ENCODE peak calls at places on chromosomes 2 and 18, in five cellular contexts. K is A549, U is HCT116, Y is uterus, M is H1. O is an unnamed sample.

GRCh38 chr18:2547477-2548087 is 23.7 kb downstream of the METTL4 start:
- DNase-seq in M (no peak), U (peak; percentile 22), K (peak; percentile 47), Y (no peak), O (no peak)

GRCh38 chr2:118981627-118982026 is 39.6 kb downstream of the MARCO start:
- DNase-seq in M (no peak), Y (no peak), K (no peak), U (no peak), O (no peak)

GRCh38 chr2:232675381-232675780 is 21.8 kb upstream of the GIGYF2 start:
- DNase-seq in M (no peak), Y (no peak), K (no peak), U (no peak), O (no peak)

GRCh38 chr2:233053928-233054774 is 6.0 kb upstream of the INPP5D start:
- DNase-seq in M (peak; percentile 41), U (peak; percentile 48), K (peak; percentile 59), Y (peak; percentile 28), O (no peak)

GRCh38 chr2:113212245-113213060 is 38.7 kb downstream of the PSD4 start:
- DNase-seq in M (no peak), K (peak; percentile 73), U (no peak), Y (peak; percentile 74), O (no peak)

GRCh38 chr2:65491381-65491903 is 59.0 kb upstream of the SPRED2 start:
- DNase-seq in U (no peak), K (no peak), Y (no peak), M (no peak), O (no peak)

GRCh38 chr2:239647037-239647436 is 246.2 kb upstream of the HDAC4 start:
- DNase-seq in K (no peak), Y (no peak), U (no peak), M (no peak), O (no peak)

GRCh38 chr18:8721716-8722115 is 16.4 kb downstream of the MTCL1 start:
- DNase-seq in Y (no peak), M (no peak), U (peak; percentile 48), K (peak; percentile 56), O (no peak)

GRCh38 chr2:70870790-70871189 is 35.2 kb upstream of the CD207 start:
- DNase-seq in Y (no peak), M (no peak), K (no peak), U (no peak), O (no peak)

GRCh38 chr2:217797170-217797569 is 205.6 kb downstream of the TNS1 start:
- DNase-seq in M (no peak), K (no peak), U (no peak), Y (no peak), O (no peak)

GRCh38 chr2:43083710-43084698 is 142.4 kb downstream of the ZFP36L2 start:
- DNase-seq in U (no peak), M (no peak), Y (peak; percentile 86), K (peak; percentile 34), O (no peak)

GRCh38 chr2:238999290-238999741 is 151.4 kb downstream of the TWIST2 start:
- DNase-seq in K (no peak), M (no peak), Y (peak; percentile 70), U (no peak), O (no peak)

GRCh38 chr18:67531929-67532328 is 15.4 kb upstream of the DSEL start:
- DNase-seq in K (no peak), M (no peak), Y (no peak), U (no peak), O (no peak)

GRCh38 chr2:72995420-72996151 is 75.9 kb downstream of the SFXN5 start:
- DNase-seq in K (no peak), Y (peak; percentile 9), U (no peak), M (no peak), O (no peak)

GRCh38 chr2:238236571-238236970 is 3.3 kb downstream of the HES6 start:
- DNase-seq in K (no peak), U (no peak), Y (no peak), M (no peak), O (no peak)

GRCh38 chr18:58057291-58057965 is 13.4 kb downstream of the NEDD4L start:
- DNase-seq in K (no peak), U (no peak), Y (no peak), M (no peak), O (no peak)

GRCh38 chr2:19416083-19416482 is 57.7 kb upstream of the OSR1 start:
- DNase-seq in U (no peak), Y (no peak), K (no peak), M (no peak), O (no peak)

GRCh38 chr2:175855794-175856453 is 146.1 kb downstream of the LNPK start:
- DNase-seq in M (no peak), K (no peak), Y (no peak), U (peak; percentile 18), O (no peak)

GRCh38 chr2:235977445-235977844 is 190.7 kb downstream of the GBX2 start:
- DNase-seq in Y (no peak), U (no peak), K (no peak), M (no peak), O (no peak)

GRCh38 chr2:175097297-175097696 is 70.7 kb downstream of the ATF2 start:
- DNase-seq in U (no peak), K (no peak), M (no peak), Y (no peak), O (no peak)

GRCh38 chr2:120625865-120626560 is 109.7 kb upstream of the GLI2 start:
- DNase-seq in K (no peak), U (no peak), Y (no peak), M (no peak), O (no peak)

GRCh38 chr2:94982661-94983060 is 42.8 kb upstream of the MAL start:
- DNase-seq in M (no peak), K (no peak), U (no peak), Y (no peak), O (no peak)

GRCh38 chr2:26462511-26463251 is 15.2 kb downstream of the OTOF start:
- DNase-seq in K (peak; percentile 74), U (peak; percentile 60), M (peak; percentile 27), Y (no peak), O (no peak)

GRCh38 chr2:69652206-69652605 is 8.7 kb upstream of the AAK1 start:
- DNase-seq in U (peak; percentile 29), M (no peak), K (peak; percentile 67), Y (no peak), O (peak; percentile 1)

GRCh38 chr2:158745067-158745865 is 49.9 kb upstream of the DAPL1 start:
- DNase-seq in M (peak; percentile 7), Y (peak; percentile 35), K (peak; percentile 66), U (peak; percentile 35), O (no peak)

GRCh38 chr2:187768995-187769394 is 214.8 kb upstream of the TFPI start:
- DNase-seq in K (no peak), Y (no peak), U (no peak), M (no peak), O (no peak)

GRCh38 chr2:118842687-118843491 is 4.6 kb downstream of the EN1 start:
- DNase-seq in M (no peak), K (no peak), Y (no peak), U (no peak), O (no peak)

GRCh38 chr2:64675860-64676259 is 22.1 kb upstream of the SERTAD2 start:
- DNase-seq in K (peak; percentile 32), M (no peak), U (no peak), Y (no peak), O (no peak)

GRCh38 chr2:138474093-138474834 is 27.3 kb upstream of the SPOPL start:
- DNase-seq in Y (no peak), M (no peak), K (no peak), U (no peak), O (no peak)

GRCh38 chr2:10223932-10224720 is 78.6 kb upstream of the HPCAL1 start:
- DNase-seq in M (no peak), K (no peak), U (no peak), Y (no peak), O (no peak)

GRCh38 chr2:60480089-60480773 is 73.2 kb downstream of the BCL11A start:
- DNase-seq in M (no peak), K (peak; percentile 6), Y (no peak), U (no peak), O (no peak)

GRCh38 chr2:208033701-208034502 is 8.6 kb upstream of the PLEKHM3 start:
- DNase-seq in M (no peak), U (peak; percentile 68), Y (peak; percentile 18), K (peak; percentile 65), O (no peak)

GRCh38 chr2:170144758-170145157 is 33.2 kb upstream of the MYO3B start:
- DNase-seq in M (no peak), Y (no peak), U (no peak), K (no peak), O (no peak)
- H3K27ac ChIP-seq in M (no peak overlapping the region), Y (no peak overlapping the region), U (no peak overlapping the region), K (no peak overlapping the region), O (no peak overlapping the region)

GRCh38 chr18:63083555-63083954 is 236.0 kb downstream of the BCL2 start:
- DNase-seq in U (no peak), Y (no peak), K (no peak), M (no peak), O (no peak)
- H3K9me3 ChIP-seq in U (no peaks in the 10 kb centered on the region), Y (no peaks in the 10 kb centered on the region), K (peaks cover 12% of the 10 kb centered on the region), M (no peaks in the 10 kb centered on the region), O (peaks cover 4% of the 10 kb centered on the region)

DNA sequence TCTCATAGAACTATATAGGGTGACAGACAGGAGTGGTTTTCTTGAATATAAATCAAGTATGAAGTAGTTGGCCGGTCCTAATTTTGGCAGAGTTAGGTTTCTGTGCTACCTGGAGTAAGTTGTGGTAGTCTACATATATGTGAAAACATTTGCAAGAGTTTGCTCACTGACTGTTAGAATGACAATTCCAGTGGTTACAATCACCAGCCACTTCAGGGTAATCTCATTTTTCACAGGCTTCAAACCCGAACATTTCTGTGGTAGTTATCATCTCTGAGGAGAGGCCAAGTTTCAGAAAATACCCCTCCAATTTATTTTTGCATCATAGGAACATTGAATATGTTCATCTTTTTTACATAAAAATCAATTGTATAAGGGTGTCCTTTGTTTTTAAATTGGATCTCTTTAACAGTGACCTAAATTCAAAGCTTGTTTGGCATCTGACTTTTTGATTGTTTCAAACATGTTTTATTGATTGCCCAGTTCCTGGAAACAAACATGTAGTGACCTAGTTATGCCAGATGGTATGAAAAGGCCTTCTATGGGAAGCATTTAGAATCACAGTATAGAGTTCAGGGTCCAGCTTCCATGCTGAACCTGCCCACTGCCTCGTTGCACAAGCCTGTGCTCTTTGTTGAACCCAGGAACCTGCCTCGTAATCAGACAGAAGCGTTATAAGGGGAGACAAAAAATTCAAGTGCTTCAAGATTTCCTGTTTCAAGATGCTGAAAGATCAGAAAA is 250.6 kb downstream of the LTBP1 start:
- DNase-seq in M (no peak), K (no peak), U (no peak), Y (no peak), O (no peak)
- TF ChIP-seq POLR2A in M (no peak), K (no peak), U (no peak), Y (no peak), O (no peak)

GRCh38 chr2:62660087-62660486 is 45.4 kb upstream of the EHBP1 start:
- DNase-seq in M (no peak), U (no peak), K (no peak), Y (no peak), O (no peak)
- H3K27ac ChIP-seq in M (no peak overlapping the region), U (no peak overlapping the region), K (peak overlapping the region; percentile 11), Y (peak overlapping the region; percentile 85), O (peak overlapping the region; percentile 44)

GRCh38 chr2:205534997-205535396 is 147.3 kb upstream of the NRP2 start:
- DNase-seq in M (no peak), K (no peak), Y (no peak), U (no peak), O (no peak)

GRCh38 chr2:205539603-205540002 is 142.7 kb upstream of the NRP2 start:
- DNase-seq in M (no peak), Y (no peak), U (peak; percentile 3), K (peak; percentile 32), O (no peak)

GRCh38 chr2:205543937-205544702 is 138.2 kb upstream of the NRP2 start:
- DNase-seq in M (no peak), Y (no peak), U (no peak), K (no peak), O (no peak)

GRCh38 chr2:205543262-205543843 is 138.9 kb upstream of the NRP2 start:
- DNase-seq in K (no peak), U (no peak), Y (no peak), M (no peak), O (no peak)

GRCh38 chr2:205540066-205540465 is 142.2 kb upstream of the NRP2 start:
- DNase-seq in Y (no peak), K (no peak), M (no peak), U (no peak), O (no peak)
- H3K9me3 ChIP-seq in Y (no peaks in the 10 kb centered on the region), K (no peaks in the 10 kb centered on the region), M (no peaks in the 10 kb centered on the region), U (no peaks in the 10 kb centered on the region), O (no peaks in the 10 kb centered on the region)

O was measured in esophagus squamous epithelium.